ENCODE peak calls at places on chromosomes 3 and 15, in five cellular contexts. One of them, this sample, is unnamed.

GRCh38 chr3:23865595-23866396 is 51.0 kb downstream of the NKIRAS1 start:
- DNase-seq in psoas muscle: no peak
- DNase-seq in lower lobe of right lung: no peak
- DNase-seq in foreskin fibroblast: peak; percentile 38
- DNase-seq in Peyer's patch: no peak
- DNase-seq in this sample: peak; percentile 64

GRCh38 chr15:61634837-61635236 is 405.7 kb upstream of the RORA start:
- DNase-seq in psoas muscle: no peak
- DNase-seq in lower lobe of right lung: no peak
- DNase-seq in foreskin fibroblast: no peak
- DNase-seq in Peyer's patch: no peak
- DNase-seq in this sample: no peak

GRCh38 chr3:126659915-126660886 is 5.3 kb upstream of the TXNRD3 start:
- DNase-seq in psoas muscle: no peak
- DNase-seq in lower lobe of right lung: no peak
- DNase-seq in foreskin fibroblast: no peak
- DNase-seq in Peyer's patch: peak; percentile 39
- DNase-seq in this sample: no peak

GRCh38 chr3:4759689-4760312 is 219.4 kb upstream of the BHLHE40 start:
- DNase-seq in psoas muscle: no peak
- DNase-seq in lower lobe of right lung: no peak
- DNase-seq in foreskin fibroblast: no peak
- DNase-seq in Peyer's patch: no peak
- DNase-seq in this sample: no peak

GRCh38 chr3:172329070-172329469 is 119.2 kb downstream of the GHSR start:
- DNase-seq in psoas muscle: no peak
- DNase-seq in lower lobe of right lung: no peak
- DNase-seq in foreskin fibroblast: no peak
- DNase-seq in Peyer's patch: no peak
- DNase-seq in this sample: no peak

GRCh38 chr15:101307048-101307896 is 12.2 kb upstream of the SNRPA1 start:
- DNase-seq in psoas muscle: no peak
- DNase-seq in lower lobe of right lung: peak; percentile 36
- DNase-seq in foreskin fibroblast: no peak
- DNase-seq in Peyer's patch: no peak
- DNase-seq in this sample: no peak

GRCh38 chr3:124174910-124175874 is 183.3 kb upstream of the ROPN1 start:
- DNase-seq in psoas muscle: no peak
- DNase-seq in lower lobe of right lung: no peak
- DNase-seq in foreskin fibroblast: no peak
- DNase-seq in Peyer's patch: no peak
- DNase-seq in this sample: no peak

GRCh38 chr3:13078158-13078905 is 5.1 kb upstream of the IQSEC1 start:
- DNase-seq in psoas muscle: peak; percentile 46
- DNase-seq in lower lobe of right lung: no peak
- DNase-seq in foreskin fibroblast: no peak
- DNase-seq in Peyer's patch: no peak
- DNase-seq in this sample: no peak

GRCh38 chr3:135982404-135982761 is 16.9 kb downstream of the PPP2R3A start:
- DNase-seq in psoas muscle: no peak
- DNase-seq in lower lobe of right lung: no peak
- DNase-seq in foreskin fibroblast: peak; percentile 34
- DNase-seq in Peyer's patch: peak; percentile 52
- DNase-seq in this sample: no peak

GRCh38 chr3:46538803-46539442 is 27.2 kb downstream of the LRRC2 start:
- DNase-seq in psoas muscle: peak; percentile 73
- DNase-seq in lower lobe of right lung: peak; percentile 74
- DNase-seq in foreskin fibroblast: peak; percentile 65
- DNase-seq in Peyer's patch: peak; percentile 57
- DNase-seq in this sample: peak; percentile 50

GRCh38 chr15:74464216-74464615 is 3.3 kb upstream of the UBL7 start:
- DNase-seq in psoas muscle: no peak
- DNase-seq in lower lobe of right lung: no peak
- DNase-seq in foreskin fibroblast: no peak
- DNase-seq in Peyer's patch: no peak
- DNase-seq in this sample: no peak

GRCh38 chr3:143970773-143971366 is 753 bp upstream of the DIPK2A start:
- DNase-seq in psoas muscle: peak; percentile 73
- DNase-seq in lower lobe of right lung: peak; percentile 73
- DNase-seq in foreskin fibroblast: peak; percentile 39
- DNase-seq in Peyer's patch: no peak
- DNase-seq in this sample: no peak

GRCh38 chr3:81352867-81353266 is 408.6 kb downstream of the GBE1 start:
- DNase-seq in psoas muscle: no peak
- DNase-seq in lower lobe of right lung: no peak
- DNase-seq in foreskin fibroblast: no peak
- DNase-seq in Peyer's patch: no peak
- DNase-seq in this sample: peak; percentile 67

GRCh38 chr3:23710555-23710954 is 95.2 kb upstream of the UBE2E1 start:
- DNase-seq in psoas muscle: peak; percentile 66
- DNase-seq in lower lobe of right lung: no peak
- DNase-seq in foreskin fibroblast: peak; percentile 60
- DNase-seq in Peyer's patch: no peak
- DNase-seq in this sample: peak; percentile 96

GRCh38 chr3:194750409-194750808 is 64.7 kb downstream of the FAM43A start:
- DNase-seq in psoas muscle: no peak
- DNase-seq in lower lobe of right lung: no peak
- DNase-seq in foreskin fibroblast: no peak
- DNase-seq in Peyer's patch: no peak
- DNase-seq in this sample: no peak

GRCh38 chr3:160162440-160162839 is 62.8 kb upstream of the C3orf80 start:
- DNase-seq in psoas muscle: no peak
- DNase-seq in lower lobe of right lung: no peak
- DNase-seq in foreskin fibroblast: no peak
- DNase-seq in Peyer's patch: no peak
- DNase-seq in this sample: no peak

GRCh38 chr3:130950124-130950523 is 56.2 kb downstream of the ATP2C1 start:
- DNase-seq in psoas muscle: no peak
- DNase-seq in lower lobe of right lung: no peak
- DNase-seq in foreskin fibroblast: no peak
- DNase-seq in Peyer's patch: no peak
- DNase-seq in this sample: no peak

GRCh38 chr3:6524479-6524878 is 336.4 kb upstream of the GRM7 start:
- DNase-seq in psoas muscle: no peak
- DNase-seq in lower lobe of right lung: no peak
- DNase-seq in foreskin fibroblast: no peak
- DNase-seq in Peyer's patch: no peak
- DNase-seq in this sample: no peak

DNA sequence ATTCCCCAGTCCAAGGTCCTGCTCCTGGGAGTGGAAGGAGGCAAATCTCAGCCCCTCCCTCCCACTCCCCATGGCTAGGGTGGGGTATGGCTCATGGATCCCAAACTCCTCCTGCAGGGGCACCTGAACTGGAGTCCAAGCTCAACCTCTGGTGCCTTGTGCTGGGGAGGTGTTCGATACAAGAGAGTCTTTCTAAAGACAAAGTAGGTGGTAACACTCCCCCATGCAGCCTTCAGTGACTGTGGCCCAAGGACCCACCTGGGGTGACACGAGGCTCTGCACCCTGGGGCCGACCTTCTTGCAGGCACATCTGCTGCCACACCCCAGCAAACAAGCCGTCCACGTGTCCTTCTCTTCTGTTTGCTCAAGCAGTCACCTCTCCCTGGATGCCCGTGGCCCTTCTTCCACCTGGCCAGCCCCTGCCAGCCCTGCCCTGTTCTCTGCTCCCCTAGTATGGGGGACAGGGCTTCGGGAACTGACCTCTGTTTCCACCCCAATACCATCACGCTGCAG is 36.7 kb upstream of the SLC6A11 start:
- DNase-seq in psoas muscle: no peak
- DNase-seq in lower lobe of right lung: no peak
- DNase-seq in foreskin fibroblast: no peak
- DNase-seq in Peyer's patch: no peak
- DNase-seq in this sample: no peak
- TF ChIP-seq CTCF in psoas muscle: no peak
- TF ChIP-seq CTCF in lower lobe of right lung: no peak
- TF ChIP-seq CTCF in foreskin fibroblast: no peak
- TF ChIP-seq CTCF in Peyer's patch: no peak
- TF ChIP-seq CTCF in this sample: no peak

GRCh38 chr15:51602484-51602883 is 20.1 kb downstream of the DMXL2 start:
- DNase-seq in psoas muscle: no peak
- DNase-seq in lower lobe of right lung: no peak
- DNase-seq in foreskin fibroblast: no peak
- DNase-seq in Peyer's patch: no peak
- DNase-seq in this sample: no peak
- H3K4me3 ChIP-seq in psoas muscle: no peak overlapping the region
- H3K4me3 ChIP-seq in lower lobe of right lung: no peak overlapping the region
- H3K4me3 ChIP-seq in foreskin fibroblast: no peak overlapping the region
- H3K4me3 ChIP-seq in Peyer's patch: no peak overlapping the region
- H3K4me3 ChIP-seq in this sample: no peak overlapping the region

GRCh38 chr3:51975857-51976549 is 1.1 kb downstream of the ABHD14A start:
- DNase-seq in psoas muscle: peak; percentile 86
- DNase-seq in lower lobe of right lung: peak; percentile 87
- DNase-seq in foreskin fibroblast: peak; percentile 64
- DNase-seq in Peyer's patch: no peak
- DNase-seq in this sample: peak; percentile 59
- TF ChIP-seq CTCF in psoas muscle: no peak
- TF ChIP-seq CTCF in lower lobe of right lung: peak; percentile 20
- TF ChIP-seq CTCF in foreskin fibroblast: no peak
- TF ChIP-seq CTCF in Peyer's patch: no peak
- TF ChIP-seq CTCF in this sample: no peak

GRCh38 chr15:37765809-37766208 is 168.6 kb upstream of the TMCO5A start:
- DNase-seq in psoas muscle: no peak
- DNase-seq in lower lobe of right lung: no peak
- DNase-seq in foreskin fibroblast: no peak
- DNase-seq in Peyer's patch: peak; percentile 59
- DNase-seq in this sample: peak; percentile 22

GRCh38 chr15:37767841-37768455 is 166.5 kb upstream of the TMCO5A start:
- DNase-seq in psoas muscle: no peak
- DNase-seq in lower lobe of right lung: no peak
- DNase-seq in foreskin fibroblast: no peak
- DNase-seq in Peyer's patch: no peak
- DNase-seq in this sample: peak; percentile 8

GRCh38 chr15:37764733-37765191 is 169.7 kb upstream of the TMCO5A start:
- DNase-seq in psoas muscle: no peak
- DNase-seq in lower lobe of right lung: no peak
- DNase-seq in foreskin fibroblast: peak; percentile 58
- DNase-seq in Peyer's patch: no peak
- DNase-seq in this sample: peak; percentile 83
- H3K4me3 ChIP-seq in psoas muscle: no peak overlapping the region
- H3K4me3 ChIP-seq in lower lobe of right lung: no peak overlapping the region
- H3K4me3 ChIP-seq in foreskin fibroblast: no peak overlapping the region
- H3K4me3 ChIP-seq in Peyer's patch: peak overlapping the region; percentile 3
- H3K4me3 ChIP-seq in this sample: no peak overlapping the region

GRCh38 chr3:127792664-127793292 is 29.5 kb downstream of the MGLL start:
- DNase-seq in psoas muscle: peak; percentile 87
- DNase-seq in lower lobe of right lung: no peak
- DNase-seq in foreskin fibroblast: peak; percentile 99
- DNase-seq in Peyer's patch: no peak
- DNase-seq in this sample: peak; percentile 93
- TF ChIP-seq CTCF in psoas muscle: no peak
- TF ChIP-seq CTCF in lower lobe of right lung: no peak
- TF ChIP-seq CTCF in foreskin fibroblast: no peak
- TF ChIP-seq CTCF in Peyer's patch: no peak
- TF ChIP-seq CTCF in this sample: no peak

GRCh38 chr3:185823280-185824044 is 1.4 kb downstream of the IGF2BP2 start:
- DNase-seq in psoas muscle: peak; percentile 57
- DNase-seq in lower lobe of right lung: peak; percentile 69
- DNase-seq in foreskin fibroblast: no peak
- DNase-seq in Peyer's patch: peak; percentile 76
- DNase-seq in this sample: peak; percentile 47

GRCh38 chr3:185822957-185823279 is 1.9 kb downstream of the IGF2BP2 start:
- DNase-seq in psoas muscle: no peak
- DNase-seq in lower lobe of right lung: no peak
- DNase-seq in foreskin fibroblast: no peak
- DNase-seq in Peyer's patch: no peak
- DNase-seq in this sample: no peak

GRCh38 chr3:185818267-185818875 is 6.5 kb downstream of the IGF2BP2 start:
- DNase-seq in psoas muscle: no peak
- DNase-seq in lower lobe of right lung: no peak
- DNase-seq in foreskin fibroblast: no peak
- DNase-seq in Peyer's patch: no peak
- DNase-seq in this sample: no peak

GRCh38 chr3:185822221-185822956 is 2.5 kb downstream of the IGF2BP2 start:
- DNase-seq in psoas muscle: no peak
- DNase-seq in lower lobe of right lung: no peak
- DNase-seq in foreskin fibroblast: peak; percentile 59
- DNase-seq in Peyer's patch: no peak
- DNase-seq in this sample: peak; percentile 76

GRCh38 chr3:185820973-185821758 is 3.7 kb downstream of the IGF2BP2 start:
- DNase-seq in psoas muscle: no peak
- DNase-seq in lower lobe of right lung: no peak
- DNase-seq in foreskin fibroblast: peak; percentile 82
- DNase-seq in Peyer's patch: no peak
- DNase-seq in this sample: peak; percentile 89
- H3K4me3 ChIP-seq in psoas muscle: peak overlapping the region; percentile 73
- H3K4me3 ChIP-seq in lower lobe of right lung: no peak overlapping the region
- H3K4me3 ChIP-seq in foreskin fibroblast: peak overlapping the region; percentile 38
- H3K4me3 ChIP-seq in Peyer's patch: no peak overlapping the region
- H3K4me3 ChIP-seq in this sample: peak overlapping the region; percentile 87

GRCh38 chr15:91258436-91258779 is 158.4 kb downstream of the SV2B start:
- DNase-seq in psoas muscle: no peak
- DNase-seq in lower lobe of right lung: no peak
- DNase-seq in foreskin fibroblast: no peak
- DNase-seq in Peyer's patch: no peak
- DNase-seq in this sample: no peak
- TF ChIP-seq CTCF in psoas muscle: no peak
- TF ChIP-seq CTCF in lower lobe of right lung: no peak
- TF ChIP-seq CTCF in foreskin fibroblast: no peak
- TF ChIP-seq CTCF in Peyer's patch: no peak
- TF ChIP-seq CTCF in this sample: no peak

This sample was measured in fibroblast of pulmonary artery.